ENCODE peak calls at places on chromosomes 13 and 19, in nine cellular contexts. One of them, this sample, is unnamed.

GRCh38 chr19:27974082-27974513 is 1238.9 kb downstream of the UQCRFS1 start:
- DNase-seq in substantia nigra: peak
- DNase-seq in NCI-H1694 treated with DMSO at 0.1 percent for 48 hours: no peak
- DNase-seq in brain microvascular endothelial cell: peak
- DNase-seq in mucosa of gallbladder: peak
- DNase-seq in Right ventricle myocardium inferior: no peak
- DNase-seq in HS-5: no peak
- DNase-seq in COR-L47: no peak
- DNase-seq in fibroblast of the conjunctiva: no peak
- DNase-seq in this sample: peak

GRCh38 chr13:36764536-36764935 is 54.5 kb upstream of the RFXAP start:
- DNase-seq in brain microvascular endothelial cell: no peak
- DNase-seq in fibroblast of the conjunctiva: no peak
- DNase-seq in HS-5: no peak
- DNase-seq in NCI-H1694 treated with DMSO at 0.1 percent for 48 hours: no peak
- DNase-seq in mucosa of gallbladder: no peak
- DNase-seq in Right ventricle myocardium inferior: no peak
- DNase-seq in COR-L47: no peak
- DNase-seq in substantia nigra: no peak
- DNase-seq in this sample: no peak

GRCh38 chr19:53466726-53467125 is 807 bp upstream of the ZNF813 start:
- DNase-seq in brain microvascular endothelial cell: no peak
- DNase-seq in fibroblast of the conjunctiva: no peak
- DNase-seq in NCI-H1694 treated with DMSO at 0.1 percent for 48 hours: no peak
- DNase-seq in HS-5: no peak
- DNase-seq in COR-L47: no peak
- DNase-seq in Right ventricle myocardium inferior: no peak
- DNase-seq in substantia nigra: no peak
- DNase-seq in mucosa of gallbladder: no peak
- DNase-seq in this sample: no peak

GRCh38 chr19:38281820-38282566 is 17.6 kb downstream of the SPINT2 start:
- DNase-seq in fibroblast of the conjunctiva: no peak
- DNase-seq in substantia nigra: no peak
- DNase-seq in COR-L47: no peak
- DNase-seq in HS-5: no peak
- DNase-seq in Right ventricle myocardium inferior: no peak
- DNase-seq in brain microvascular endothelial cell: no peak
- DNase-seq in NCI-H1694 treated with DMSO at 0.1 percent for 48 hours: no peak
- DNase-seq in mucosa of gallbladder: no peak
- DNase-seq in this sample: no peak

GRCh38 chr13:113832631-113833030 is 31.2 kb downstream of the GAS6 start:
- DNase-seq in brain microvascular endothelial cell: no peak
- DNase-seq in mucosa of gallbladder: no peak
- DNase-seq in HS-5: no peak
- DNase-seq in substantia nigra: no peak
- DNase-seq in NCI-H1694 treated with DMSO at 0.1 percent for 48 hours: no peak
- DNase-seq in COR-L47: no peak
- DNase-seq in fibroblast of the conjunctiva: no peak
- DNase-seq in Right ventricle myocardium inferior: no peak
- DNase-seq in this sample: peak

GRCh38 chr13:80753951-80754350 is 413.0 kb upstream of the SPRY2 start:
- DNase-seq in COR-L47: no peak
- DNase-seq in fibroblast of the conjunctiva: peak
- DNase-seq in substantia nigra: no peak
- DNase-seq in HS-5: no peak
- DNase-seq in NCI-H1694 treated with DMSO at 0.1 percent for 48 hours: peak
- DNase-seq in Right ventricle myocardium inferior: no peak
- DNase-seq in mucosa of gallbladder: no peak
- DNase-seq in brain microvascular endothelial cell: no peak
- DNase-seq in this sample: no peak

GRCh38 chr13:40161008-40161694 is 505.3 kb downstream of the FOXO1 start:
- DNase-seq in fibroblast of the conjunctiva: no peak
- DNase-seq in HS-5: no peak
- DNase-seq in brain microvascular endothelial cell: peak
- DNase-seq in mucosa of gallbladder: no peak
- DNase-seq in NCI-H1694 treated with DMSO at 0.1 percent for 48 hours: no peak
- DNase-seq in COR-L47: no peak
- DNase-seq in substantia nigra: no peak
- DNase-seq in Right ventricle myocardium inferior: no peak
- DNase-seq in this sample: no peak

GRCh38 chr13:74298912-74299311 is 164.7 kb upstream of the KLF12 start:
- DNase-seq in COR-L47: no peak
- DNase-seq in brain microvascular endothelial cell: no peak
- DNase-seq in substantia nigra: no peak
- DNase-seq in Right ventricle myocardium inferior: no peak
- DNase-seq in NCI-H1694 treated with DMSO at 0.1 percent for 48 hours: no peak
- DNase-seq in fibroblast of the conjunctiva: no peak
- DNase-seq in mucosa of gallbladder: no peak
- DNase-seq in HS-5: no peak
- DNase-seq in this sample: no peak

GRCh38 chr13:99439048-99439447 is 62.2 kb upstream of the TM9SF2 start:
- DNase-seq in substantia nigra: no peak
- DNase-seq in mucosa of gallbladder: no peak
- DNase-seq in brain microvascular endothelial cell: no peak
- DNase-seq in NCI-H1694 treated with DMSO at 0.1 percent for 48 hours: no peak
- DNase-seq in HS-5: no peak
- DNase-seq in COR-L47: no peak
- DNase-seq in fibroblast of the conjunctiva: no peak
- DNase-seq in Right ventricle myocardium inferior: no peak
- DNase-seq in this sample: no peak

GRCh38 chr13:98977568-98978270 is at the start of gene DOCK9:
- DNase-seq in fibroblast of the conjunctiva: no peak
- DNase-seq in Right ventricle myocardium inferior: peak
- DNase-seq in brain microvascular endothelial cell: peak
- DNase-seq in mucosa of gallbladder: peak
- DNase-seq in NCI-H1694 treated with DMSO at 0.1 percent for 48 hours: no peak
- DNase-seq in substantia nigra: peak
- DNase-seq in COR-L47: peak
- DNase-seq in HS-5: no peak
- DNase-seq in this sample: peak

GRCh38 chr13:24148414-24149305 is 11.9 kb upstream of the SPATA13 start:
- DNase-seq in COR-L47: no peak
- DNase-seq in Right ventricle myocardium inferior: no peak
- DNase-seq in fibroblast of the conjunctiva: peak
- DNase-seq in NCI-H1694 treated with DMSO at 0.1 percent for 48 hours: no peak
- DNase-seq in substantia nigra: no peak
- DNase-seq in brain microvascular endothelial cell: peak
- DNase-seq in HS-5: peak
- DNase-seq in mucosa of gallbladder: peak
- DNase-seq in this sample: no peak

GRCh38 chr19:32061304-32061703 is 284.1 kb upstream of the ZNF507 start:
- DNase-seq in COR-L47: no peak
- DNase-seq in mucosa of gallbladder: no peak
- DNase-seq in brain microvascular endothelial cell: no peak
- DNase-seq in Right ventricle myocardium inferior: no peak
- DNase-seq in fibroblast of the conjunctiva: no peak
- DNase-seq in substantia nigra: no peak
- DNase-seq in NCI-H1694 treated with DMSO at 0.1 percent for 48 hours: no peak
- DNase-seq in HS-5: no peak
- DNase-seq in this sample: no peak

GRCh38 chr13:93422980-93423554 is 196.5 kb downstream of the GPC6 start:
- DNase-seq in mucosa of gallbladder: no peak
- DNase-seq in COR-L47: no peak
- DNase-seq in substantia nigra: no peak
- DNase-seq in NCI-H1694 treated with DMSO at 0.1 percent for 48 hours: no peak
- DNase-seq in Right ventricle myocardium inferior: no peak
- DNase-seq in HS-5: no peak
- DNase-seq in brain microvascular endothelial cell: no peak
- DNase-seq in fibroblast of the conjunctiva: no peak
- DNase-seq in this sample: no peak

GRCh38 chr19:42113641-42114348 is 18.5 kb downstream of the POU2F2 start:
- DNase-seq in fibroblast of the conjunctiva: peak
- DNase-seq in HS-5: peak
- DNase-seq in brain microvascular endothelial cell: peak
- DNase-seq in mucosa of gallbladder: no peak
- DNase-seq in NCI-H1694 treated with DMSO at 0.1 percent for 48 hours: peak
- DNase-seq in Right ventricle myocardium inferior: no peak
- DNase-seq in substantia nigra: no peak
- DNase-seq in COR-L47: no peak
- DNase-seq in this sample: peak

This sample was measured in posterior cingulate gyrus.